ENCODE peak calls at places on chromosome 14, in seven cellular contexts. O is effector CD4-positive, alpha-beta T cell; I is T-helper 17 cell; X is stimulated activated CD4-positive, alpha-beta T cell treated with anti-CD3 and anti-CD28 coated beads, Interleukin-12 subunit alpha, Interleukin-12 subunit beta, amount 100 ng/mL, for 48 hours; E is OCI-LY7; S is H7; V is GM06990. W is an unnamed sample.
A peak's percentile ranks its signal among the peaks of the same experiment; 100 is the strongest.

GRCh38 chr14:100066984-100067383 is 1.8 kb downstream of the EVL start:
- DNase-seq in X (no peak), O (no peak), I (no peak), E (peak; percentile 44), S (no peak), V (peak; percentile 47), W (no peak)

GRCh38 chr14:103014466-103015319 is 42.7 kb downstream of the CDC42BPB start:
- DNase-seq in I (no peak), V (no peak), O (no peak), S (peak; percentile 78), E (no peak), X (no peak), W (no peak)

GRCh38 chr14:89296281-89296745 is 120.7 kb downstream of the FOXN3 start:
- DNase-seq in X (no peak), S (peak; percentile 70), E (no peak), V (no peak), I (no peak), O (no peak), W (no peak)

GRCh38 chr14:97539884-97540283 is 742.7 kb downstream of the VRK1 start:
- DNase-seq in I (no peak), V (no peak), E (no peak), X (no peak), S (no peak), O (no peak), W (no peak)

GRCh38 chr14:91399868-91400640 is 17.6 kb downstream of the CCDC88C start:
- DNase-seq in V (peak; percentile 60), S (peak; percentile 80), E (peak; percentile 58), O (no peak), I (no peak), X (no peak), W (no peak)

GRCh38 chr14:96660667-96661066 is 136.5 kb upstream of the VRK1 start:
- DNase-seq in V (no peak), X (no peak), O (no peak), S (no peak), E (peak; percentile 2), I (no peak), W (no peak)

GRCh38 chr14:30607156-30607780 is 14.9 kb upstream of the SCFD1 start:
- DNase-seq in V (no peak), S (no peak), E (no peak), O (no peak), I (no peak), X (no peak), W (no peak)

GRCh38 chr14:60197629-60198318 is 32.6 kb upstream of the DHRS7 start:
- DNase-seq in E (no peak), S (no peak), X (no peak), O (no peak), V (no peak), I (no peak), W (no peak)

GRCh38 chr14:72024043-72024407 is 91.8 kb downstream of the RGS6 start:
- DNase-seq in S (peak; percentile 32), X (peak; percentile 22), I (no peak), O (no peak), E (peak; percentile 53), V (peak; percentile 48), W (peak; percentile 16)

W was measured in kidney epithelial cell.